ENCODE peak calls at places on chromosomes 6 and 20, in four cellular contexts. One of them, this sample, is unnamed. For H3K79me2 and H3K9me3, the result is how much of the 10 kb centered on the place peaks cover.

GRCh38 chr6:127737009-127737486 is 160.1 kb downstream of the C6orf58 start:
- DNase-seq in hepatocyte: peak
- DNase-seq in neural progenitor cell: peak
- DNase-seq in OCI-LY7: peak
- DNase-seq in this sample: peak

GRCh38 chr6:25423358-25423757 is 144.2 kb downstream of the CARMIL1 start:
- DNase-seq in hepatocyte: no peak
- DNase-seq in neural progenitor cell: no peak
- DNase-seq in OCI-LY7: no peak
- DNase-seq in this sample: no peak

GRCh38 chr6:14786008-14786407 is 459.9 kb upstream of the JARID2 start:
- DNase-seq in hepatocyte: no peak
- DNase-seq in neural progenitor cell: no peak
- DNase-seq in OCI-LY7: no peak
- DNase-seq in this sample: no peak

GRCh38 chr6:129269076-129269475 is 386.1 kb downstream of the LAMA2 start:
- DNase-seq in hepatocyte: no peak
- DNase-seq in neural progenitor cell: no peak
- DNase-seq in OCI-LY7: no peak
- DNase-seq in this sample: no peak

GRCh38 chr6:7899889-7900213 is 10.7 kb downstream of the TXNDC5 start:
- DNase-seq in hepatocyte: no peak
- DNase-seq in neural progenitor cell: no peak
- DNase-seq in OCI-LY7: no peak
- DNase-seq in this sample: no peak

GRCh38 chr6:1593286-1593957 is 16.3 kb upstream of the FOXC1 start:
- DNase-seq in hepatocyte: no peak
- DNase-seq in neural progenitor cell: no peak
- DNase-seq in OCI-LY7: no peak
- DNase-seq in this sample: no peak

GRCh38 chr20:18058661-18059467 is 1.1 kb upstream of the OVOL2 start:
- DNase-seq in hepatocyte: peak
- DNase-seq in neural progenitor cell: peak
- DNase-seq in OCI-LY7: no peak
- DNase-seq in this sample: peak

GRCh38 chr6:66307490-66307889 is 600.5 kb upstream of the EYS start:
- DNase-seq in hepatocyte: no peak
- DNase-seq in neural progenitor cell: peak
- DNase-seq in OCI-LY7: peak
- DNase-seq in this sample: no peak

GRCh38 chr6:10451828-10452509 is 37.1 kb upstream of the TFAP2A start:
- DNase-seq in hepatocyte: peak
- DNase-seq in neural progenitor cell: no peak
- DNase-seq in OCI-LY7: no peak
- DNase-seq in this sample: peak

GRCh38 chr6:123965894-123966293 is 162.2 kb downstream of the NKAIN2 start:
- DNase-seq in hepatocyte: no peak
- DNase-seq in neural progenitor cell: peak
- DNase-seq in OCI-LY7: no peak
- DNase-seq in this sample: peak

GRCh38 chr20:13006825-13007224 is 1.9 kb upstream of the SPTLC3 start:
- DNase-seq in hepatocyte: no peak
- DNase-seq in neural progenitor cell: no peak
- DNase-seq in OCI-LY7: no peak
- DNase-seq in this sample: peak

GRCh38 chr6:169287675-169288074 is 34.0 kb upstream of the THBS2 start:
- DNase-seq in hepatocyte: no peak
- DNase-seq in neural progenitor cell: no peak
- DNase-seq in OCI-LY7: no peak
- DNase-seq in this sample: no peak

GRCh38 chr6:38319259-38320255 is 320.2 kb downstream of the BTBD9 start:
- DNase-seq in hepatocyte: no peak
- DNase-seq in neural progenitor cell: peak
- DNase-seq in OCI-LY7: no peak
- DNase-seq in this sample: no peak

GRCh38 chr6:90365565-90366219 is 69.0 kb upstream of the BACH2 start:
- DNase-seq in hepatocyte: no peak
- DNase-seq in neural progenitor cell: no peak
- DNase-seq in OCI-LY7: no peak
- DNase-seq in this sample: no peak

GRCh38 chr20:53608456-53609413 is 15.1 kb upstream of the ZNF217 start:
- DNase-seq in hepatocyte: peak
- DNase-seq in neural progenitor cell: no peak
- DNase-seq in OCI-LY7: no peak
- DNase-seq in this sample: peak

GRCh38 chr6:132919028-132919427 is 104.7 kb downstream of the RPS12 start:
- DNase-seq in hepatocyte: no peak
- DNase-seq in neural progenitor cell: no peak
- DNase-seq in OCI-LY7: no peak
- DNase-seq in this sample: no peak

GRCh38 chr6:21740719-21741118 is 147.2 kb downstream of the SOX4 start:
- DNase-seq in hepatocyte: no peak
- DNase-seq in neural progenitor cell: peak
- DNase-seq in OCI-LY7: no peak
- DNase-seq in this sample: no peak

GRCh38 chr20:45510242-45510862 is 5.1 kb downstream of the SPINT3 start:
- DNase-seq in hepatocyte: no peak
- DNase-seq in neural progenitor cell: no peak
- DNase-seq in OCI-LY7: no peak
- DNase-seq in this sample: no peak

GRCh38 chr6:42369568-42369967 is 82.2 kb downstream of the TRERF1 start:
- DNase-seq in hepatocyte: no peak
- DNase-seq in neural progenitor cell: no peak
- DNase-seq in OCI-LY7: peak
- DNase-seq in this sample: no peak

GRCh38 chr6:95431637-95432228 is 145.6 kb upstream of the MANEA start:
- DNase-seq in hepatocyte: peak
- DNase-seq in neural progenitor cell: peak
- DNase-seq in OCI-LY7: peak
- DNase-seq in this sample: peak

GRCh38 chr6:104969108-104969507 is 12.2 kb downstream of the LIN28B start:
- DNase-seq in hepatocyte: no peak
- DNase-seq in neural progenitor cell: peak
- DNase-seq in OCI-LY7: no peak
- DNase-seq in this sample: no peak

GRCh38 chr6:104973404-104973803 is 16.5 kb downstream of the LIN28B start:
- DNase-seq in hepatocyte: no peak
- DNase-seq in neural progenitor cell: no peak
- DNase-seq in OCI-LY7: no peak
- DNase-seq in this sample: no peak

GRCh38 chr6:104969785-104970581 is 13.1 kb downstream of the LIN28B start:
- DNase-seq in hepatocyte: no peak
- DNase-seq in neural progenitor cell: peak
- DNase-seq in OCI-LY7: no peak
- DNase-seq in this sample: peak
- H3K79me2 ChIP-seq in hepatocyte: under half
- H3K79me2 ChIP-seq in neural progenitor cell: half or more
- H3K79me2 ChIP-seq in OCI-LY7: under half
- H3K79me2 ChIP-seq in this sample: under half

DNA sequence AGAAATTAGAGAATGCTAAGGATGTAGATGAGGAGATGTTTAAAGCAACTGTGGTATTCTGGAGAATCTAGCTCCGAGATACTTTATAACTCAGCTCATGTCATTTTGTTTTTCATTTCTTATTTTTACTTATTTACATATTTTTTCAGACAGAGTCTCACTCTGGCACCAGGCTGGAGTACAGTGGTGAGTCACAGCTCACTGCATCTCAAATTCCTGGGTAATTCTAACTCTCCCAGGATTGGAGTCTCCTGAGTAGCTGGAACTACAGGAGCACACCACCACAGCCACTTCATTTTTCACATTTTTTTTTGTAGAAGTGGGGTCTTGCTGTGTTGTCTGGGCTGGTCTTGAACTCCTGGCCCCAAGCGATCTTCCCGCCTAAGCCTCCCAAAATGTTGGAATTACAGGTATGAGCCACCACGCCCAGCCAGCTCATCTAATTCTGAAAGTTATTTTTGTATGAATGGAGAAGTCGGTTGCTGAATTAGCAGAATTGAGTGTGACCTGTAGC is 94.3 kb upstream of the FAM8A1 start:
- DNase-seq in hepatocyte: no peak
- DNase-seq in neural progenitor cell: no peak
- DNase-seq in OCI-LY7: no peak
- DNase-seq in this sample: peak
- TF ChIP-seq EZH2phosphoT487 in hepatocyte: no peak
- TF ChIP-seq EZH2phosphoT487 in neural progenitor cell: no peak
- TF ChIP-seq EZH2phosphoT487 in OCI-LY7: no peak
- TF ChIP-seq EZH2phosphoT487 in this sample: no peak

GRCh38 chr20:30921286-30922071 is 336.0 kb upstream of the DEFB115 start:
- DNase-seq in hepatocyte: no peak
- DNase-seq in neural progenitor cell: no peak
- DNase-seq in OCI-LY7: no peak
- DNase-seq in this sample: no peak
- H3K9me3 ChIP-seq in hepatocyte: under half
- H3K9me3 ChIP-seq in neural progenitor cell: under half
- H3K9me3 ChIP-seq in OCI-LY7: under half
- H3K9me3 ChIP-seq in this sample: under half

GRCh38 chr20:38885357-38885756 is 40.9 kb upstream of the FAM83D start:
- DNase-seq in hepatocyte: no peak
- DNase-seq in neural progenitor cell: no peak
- DNase-seq in OCI-LY7: no peak
- DNase-seq in this sample: no peak
- H3K79me2 ChIP-seq in hepatocyte: under half
- H3K79me2 ChIP-seq in neural progenitor cell: under half
- H3K79me2 ChIP-seq in OCI-LY7: under half
- H3K79me2 ChIP-seq in this sample: under half

GRCh38 chr6:151537561-151537960 is 43.7 kb downstream of the CCDC170 start:
- DNase-seq in hepatocyte: no peak
- DNase-seq in neural progenitor cell: no peak
- DNase-seq in OCI-LY7: no peak
- DNase-seq in this sample: no peak
- TF ChIP-seq EZH2phosphoT487 in hepatocyte: no peak
- TF ChIP-seq EZH2phosphoT487 in neural progenitor cell: no peak
- TF ChIP-seq EZH2phosphoT487 in OCI-LY7: no peak
- TF ChIP-seq EZH2phosphoT487 in this sample: no peak

This sample was measured in GM23248.